ENCODE peak calls at places on chromosomes 11 and 22, in six cellular contexts. One of them, this sample, is unnamed.

GRCh38 chr11:111344032-111344431 is 35.0 kb downstream of the POU2AF1 start:
- DNase-seq in tibial artery: peak; percentile 72
- DNase-seq in T-helper 2 cell: no peak
- DNase-seq in effector memory CD4-positive, alpha-beta T cell: no peak
- DNase-seq in Peyer's patch: no peak
- DNase-seq in sigmoid colon: peak; percentile 93
- DNase-seq in this sample: peak; percentile 35

GRCh38 chr11:65366340-65366773 is 11.8 kb downstream of the TIGD3 start:
- DNase-seq in T-helper 2 cell: peak; percentile 56
- DNase-seq in sigmoid colon: no peak
- DNase-seq in tibial artery: no peak
- DNase-seq in effector memory CD4-positive, alpha-beta T cell: no peak
- DNase-seq in Peyer's patch: no peak
- DNase-seq in this sample: peak; percentile 90

GRCh38 chr22:48551716-48552268 is 1275.9 kb downstream of the BRD1 start:
- DNase-seq in sigmoid colon: no peak
- DNase-seq in effector memory CD4-positive, alpha-beta T cell: no peak
- DNase-seq in tibial artery: no peak
- DNase-seq in Peyer's patch: no peak
- DNase-seq in T-helper 2 cell: no peak
- DNase-seq in this sample: no peak

GRCh38 chr11:87366346-87366745 is 328.6 kb downstream of the TMEM135 start:
- DNase-seq in T-helper 2 cell: no peak
- DNase-seq in effector memory CD4-positive, alpha-beta T cell: no peak
- DNase-seq in Peyer's patch: no peak
- DNase-seq in sigmoid colon: no peak
- DNase-seq in tibial artery: no peak
- DNase-seq in this sample: no peak

GRCh38 chr11:84140386-84141169 is 854.4 kb upstream of the CCDC90B start:
- DNase-seq in T-helper 2 cell: no peak
- DNase-seq in sigmoid colon: no peak
- DNase-seq in Peyer's patch: no peak
- DNase-seq in tibial artery: no peak
- DNase-seq in effector memory CD4-positive, alpha-beta T cell: no peak
- DNase-seq in this sample: peak; percentile 52

GRCh38 chr22:17896552-17896951 is 122.3 kb upstream of the BID start:
- DNase-seq in Peyer's patch: no peak
- DNase-seq in effector memory CD4-positive, alpha-beta T cell: no peak
- DNase-seq in sigmoid colon: peak; percentile 81
- DNase-seq in tibial artery: no peak
- DNase-seq in T-helper 2 cell: no peak
- DNase-seq in this sample: peak; percentile 70

GRCh38 chr11:69011624-69012091 is 1.4 kb downstream of the MRGPRF start:
- DNase-seq in sigmoid colon: no peak
- DNase-seq in T-helper 2 cell: no peak
- DNase-seq in tibial artery: no peak
- DNase-seq in Peyer's patch: peak; percentile 34
- DNase-seq in effector memory CD4-positive, alpha-beta T cell: no peak
- DNase-seq in this sample: no peak

GRCh38 chr22:46931414-46931813 is 169.0 kb downstream of the TBC1D22A start:
- DNase-seq in effector memory CD4-positive, alpha-beta T cell: no peak
- DNase-seq in sigmoid colon: no peak
- DNase-seq in T-helper 2 cell: no peak
- DNase-seq in Peyer's patch: no peak
- DNase-seq in tibial artery: no peak
- DNase-seq in this sample: peak; percentile 59

GRCh38 chr22:30602049-30602448 is 4.9 kb upstream of the TCN2 start:
- DNase-seq in T-helper 2 cell: no peak
- DNase-seq in sigmoid colon: no peak
- DNase-seq in tibial artery: no peak
- DNase-seq in Peyer's patch: no peak
- DNase-seq in effector memory CD4-positive, alpha-beta T cell: no peak
- DNase-seq in this sample: peak; percentile 76

GRCh38 chr11:112628676-112629075 is 332.5 kb upstream of the NCAM1 start:
- DNase-seq in tibial artery: no peak
- DNase-seq in T-helper 2 cell: no peak
- DNase-seq in sigmoid colon: no peak
- DNase-seq in Peyer's patch: no peak
- DNase-seq in effector memory CD4-positive, alpha-beta T cell: no peak
- DNase-seq in this sample: no peak

GRCh38 chr11:77159937-77160495 is 32.0 kb downstream of the MYO7A start:
- DNase-seq in T-helper 2 cell: no peak
- DNase-seq in tibial artery: no peak
- DNase-seq in effector memory CD4-positive, alpha-beta T cell: no peak
- DNase-seq in sigmoid colon: no peak
- DNase-seq in Peyer's patch: no peak
- DNase-seq in this sample: no peak